ENCODE peak calls at places on chromosomes 7 and 10, in ten cellular contexts. One of them, this sample, is unnamed.

GRCh38 chr10:21042536-21042935 is 145.4 kb upstream of the NEBL start:
- DNase-seq in stimulated activated CD4-positive, alpha-beta T cell treated with anti-CD3 and anti-CD28 coated beads, Interleukin-2, amount 100 ng/mL, for 48 hours: no peak
- DNase-seq in left ventricle myocardium superior: no peak
- DNase-seq in A549: no peak
- DNase-seq in body of pancreas: no peak
- DNase-seq in endodermal cell: no peak
- DNase-seq in aorta: no peak
- DNase-seq in nephron progenitor cell: no peak
- DNase-seq in T-helper 9 cell: no peak
- DNase-seq in AG04450: no peak
- DNase-seq in this sample: no peak

GRCh38 chr10:114525368-114525949 is 121.2 kb upstream of the AFAP1L2 start:
- DNase-seq in A549: no peak
- DNase-seq in left ventricle myocardium superior: no peak
- DNase-seq in endodermal cell: no peak
- DNase-seq in nephron progenitor cell: no peak
- DNase-seq in T-helper 9 cell: no peak
- DNase-seq in body of pancreas: no peak
- DNase-seq in aorta: no peak
- DNase-seq in stimulated activated CD4-positive, alpha-beta T cell treated with anti-CD3 and anti-CD28 coated beads, Interleukin-2, amount 100 ng/mL, for 48 hours: no peak
- DNase-seq in AG04450: no peak
- DNase-seq in this sample: no peak

GRCh38 chr7:100486753-100487446 is 3.2 kb downstream of the NYAP1 start:
- DNase-seq in T-helper 9 cell: no peak
- DNase-seq in stimulated activated CD4-positive, alpha-beta T cell treated with anti-CD3 and anti-CD28 coated beads, Interleukin-2, amount 100 ng/mL, for 48 hours: no peak
- DNase-seq in body of pancreas: no peak
- DNase-seq in A549: peak
- DNase-seq in aorta: peak
- DNase-seq in endodermal cell: no peak
- DNase-seq in left ventricle myocardium superior: no peak
- DNase-seq in AG04450: no peak
- DNase-seq in nephron progenitor cell: no peak
- DNase-seq in this sample: no peak

GRCh38 chr7:128830231-128831177 is at the start of gene FLNC:
- DNase-seq in A549: no peak
- DNase-seq in left ventricle myocardium superior: peak
- DNase-seq in body of pancreas: peak
- DNase-seq in aorta: peak
- DNase-seq in endodermal cell: peak
- DNase-seq in T-helper 9 cell: peak
- DNase-seq in stimulated activated CD4-positive, alpha-beta T cell treated with anti-CD3 and anti-CD28 coated beads, Interleukin-2, amount 100 ng/mL, for 48 hours: peak
- DNase-seq in AG04450: no peak
- DNase-seq in nephron progenitor cell: peak
- DNase-seq in this sample: no peak

GRCh38 chr7:99531354-99531765 is 20.6 kb downstream of the FAM200A start:
- DNase-seq in T-helper 9 cell: no peak
- DNase-seq in aorta: peak
- DNase-seq in stimulated activated CD4-positive, alpha-beta T cell treated with anti-CD3 and anti-CD28 coated beads, Interleukin-2, amount 100 ng/mL, for 48 hours: no peak
- DNase-seq in endodermal cell: no peak
- DNase-seq in nephron progenitor cell: no peak
- DNase-seq in body of pancreas: no peak
- DNase-seq in A549: peak
- DNase-seq in AG04450: no peak
- DNase-seq in left ventricle myocardium superior: no peak
- DNase-seq in this sample: no peak

GRCh38 chr10:58667658-58668310 is 155.1 kb downstream of the BICC1 start:
- DNase-seq in left ventricle myocardium superior: no peak
- DNase-seq in nephron progenitor cell: no peak
- DNase-seq in AG04450: no peak
- DNase-seq in body of pancreas: no peak
- DNase-seq in endodermal cell: no peak
- DNase-seq in T-helper 9 cell: no peak
- DNase-seq in A549: no peak
- DNase-seq in stimulated activated CD4-positive, alpha-beta T cell treated with anti-CD3 and anti-CD28 coated beads, Interleukin-2, amount 100 ng/mL, for 48 hours: no peak
- DNase-seq in aorta: no peak
- DNase-seq in this sample: no peak

GRCh38 chr7:1537631-1538412 is 7.3 kb downstream of the MAFK start:
- DNase-seq in body of pancreas: peak
- DNase-seq in AG04450: peak
- DNase-seq in stimulated activated CD4-positive, alpha-beta T cell treated with anti-CD3 and anti-CD28 coated beads, Interleukin-2, amount 100 ng/mL, for 48 hours: no peak
- DNase-seq in endodermal cell: peak
- DNase-seq in nephron progenitor cell: peak
- DNase-seq in left ventricle myocardium superior: peak
- DNase-seq in T-helper 9 cell: no peak
- DNase-seq in A549: peak
- DNase-seq in aorta: peak
- DNase-seq in this sample: peak

GRCh38 chr10:121956111-121957061 is 18.6 kb downstream of the NSMCE4A start:
- DNase-seq in A549: no peak
- DNase-seq in body of pancreas: no peak
- DNase-seq in endodermal cell: no peak
- DNase-seq in aorta: no peak
- DNase-seq in stimulated activated CD4-positive, alpha-beta T cell treated with anti-CD3 and anti-CD28 coated beads, Interleukin-2, amount 100 ng/mL, for 48 hours: no peak
- DNase-seq in nephron progenitor cell: no peak
- DNase-seq in left ventricle myocardium superior: no peak
- DNase-seq in AG04450: no peak
- DNase-seq in T-helper 9 cell: no peak
- DNase-seq in this sample: peak

GRCh38 chr10:111126073-111126472 is 49.2 kb downstream of the ADRA2A start:
- DNase-seq in A549: no peak
- DNase-seq in body of pancreas: no peak
- DNase-seq in AG04450: no peak
- DNase-seq in nephron progenitor cell: no peak
- DNase-seq in stimulated activated CD4-positive, alpha-beta T cell treated with anti-CD3 and anti-CD28 coated beads, Interleukin-2, amount 100 ng/mL, for 48 hours: no peak
- DNase-seq in endodermal cell: no peak
- DNase-seq in aorta: no peak
- DNase-seq in left ventricle myocardium superior: no peak
- DNase-seq in T-helper 9 cell: no peak
- DNase-seq in this sample: no peak

GRCh38 chr7:27147211-27148030 is at the start of gene HOXA6:
- DNase-seq in T-helper 9 cell: no peak
- DNase-seq in stimulated activated CD4-positive, alpha-beta T cell treated with anti-CD3 and anti-CD28 coated beads, Interleukin-2, amount 100 ng/mL, for 48 hours: no peak
- DNase-seq in body of pancreas: peak
- DNase-seq in endodermal cell: peak
- DNase-seq in nephron progenitor cell: peak
- DNase-seq in A549: no peak
- DNase-seq in aorta: peak
- DNase-seq in left ventricle myocardium superior: no peak
- DNase-seq in AG04450: no peak
- DNase-seq in this sample: no peak

GRCh38 chr10:132520147-132520811 is 17.3 kb upstream of the INPP5A start:
- DNase-seq in endodermal cell: peak
- DNase-seq in A549: no peak
- DNase-seq in AG04450: no peak
- DNase-seq in T-helper 9 cell: no peak
- DNase-seq in aorta: peak
- DNase-seq in body of pancreas: peak
- DNase-seq in left ventricle myocardium superior: peak
- DNase-seq in stimulated activated CD4-positive, alpha-beta T cell treated with anti-CD3 and anti-CD28 coated beads, Interleukin-2, amount 100 ng/mL, for 48 hours: no peak
- DNase-seq in nephron progenitor cell: no peak
- DNase-seq in this sample: peak

GRCh38 chr7:131653418-131654248 is 97.2 kb upstream of the PODXL start:
- DNase-seq in stimulated activated CD4-positive, alpha-beta T cell treated with anti-CD3 and anti-CD28 coated beads, Interleukin-2, amount 100 ng/mL, for 48 hours: no peak
- DNase-seq in aorta: peak
- DNase-seq in T-helper 9 cell: no peak
- DNase-seq in endodermal cell: peak
- DNase-seq in nephron progenitor cell: no peak
- DNase-seq in A549: peak
- DNase-seq in AG04450: no peak
- DNase-seq in body of pancreas: no peak
- DNase-seq in left ventricle myocardium superior: no peak
- DNase-seq in this sample: no peak

GRCh38 chr10:110504111-110504735 is 6.5 kb downstream of the DUSP5 start:
- DNase-seq in aorta: no peak
- DNase-seq in nephron progenitor cell: no peak
- DNase-seq in T-helper 9 cell: peak
- DNase-seq in AG04450: peak
- DNase-seq in stimulated activated CD4-positive, alpha-beta T cell treated with anti-CD3 and anti-CD28 coated beads, Interleukin-2, amount 100 ng/mL, for 48 hours: peak
- DNase-seq in left ventricle myocardium superior: no peak
- DNase-seq in body of pancreas: no peak
- DNase-seq in endodermal cell: no peak
- DNase-seq in A549: peak
- DNase-seq in this sample: no peak

GRCh38 chr7:158108646-158109293 is 478.9 kb downstream of the PTPRN2 start:
- DNase-seq in aorta: no peak
- DNase-seq in nephron progenitor cell: no peak
- DNase-seq in endodermal cell: peak
- DNase-seq in stimulated activated CD4-positive, alpha-beta T cell treated with anti-CD3 and anti-CD28 coated beads, Interleukin-2, amount 100 ng/mL, for 48 hours: no peak
- DNase-seq in body of pancreas: no peak
- DNase-seq in left ventricle myocardium superior: no peak
- DNase-seq in T-helper 9 cell: no peak
- DNase-seq in A549: no peak
- DNase-seq in AG04450: no peak
- DNase-seq in this sample: no peak

GRCh38 chr7:31735991-31736982 is 49.3 kb downstream of the PPP1R17 start:
- DNase-seq in left ventricle myocardium superior: peak
- DNase-seq in endodermal cell: peak
- DNase-seq in AG04450: peak
- DNase-seq in T-helper 9 cell: no peak
- DNase-seq in aorta: no peak
- DNase-seq in A549: peak
- DNase-seq in nephron progenitor cell: peak
- DNase-seq in body of pancreas: peak
- DNase-seq in stimulated activated CD4-positive, alpha-beta T cell treated with anti-CD3 and anti-CD28 coated beads, Interleukin-2, amount 100 ng/mL, for 48 hours: peak
- DNase-seq in this sample: no peak

GRCh38 chr7:84073476-84073875 is 121.1 kb downstream of the SEMA3A start:
- DNase-seq in AG04450: no peak
- DNase-seq in endodermal cell: no peak
- DNase-seq in body of pancreas: no peak
- DNase-seq in left ventricle myocardium superior: no peak
- DNase-seq in T-helper 9 cell: no peak
- DNase-seq in aorta: no peak
- DNase-seq in nephron progenitor cell: no peak
- DNase-seq in stimulated activated CD4-positive, alpha-beta T cell treated with anti-CD3 and anti-CD28 coated beads, Interleukin-2, amount 100 ng/mL, for 48 hours: no peak
- DNase-seq in A549: peak
- DNase-seq in this sample: no peak

GRCh38 chr10:75774780-75775490 is 343.5 kb downstream of the LRMDA start:
- DNase-seq in stimulated activated CD4-positive, alpha-beta T cell treated with anti-CD3 and anti-CD28 coated beads, Interleukin-2, amount 100 ng/mL, for 48 hours: no peak
- DNase-seq in aorta: no peak
- DNase-seq in T-helper 9 cell: no peak
- DNase-seq in AG04450: no peak
- DNase-seq in endodermal cell: no peak
- DNase-seq in left ventricle myocardium superior: no peak
- DNase-seq in body of pancreas: no peak
- DNase-seq in A549: no peak
- DNase-seq in nephron progenitor cell: no peak
- DNase-seq in this sample: no peak

GRCh38 chr10:88687853-88688467 is 18.1 kb upstream of the LIPK start:
- DNase-seq in body of pancreas: no peak
- DNase-seq in A549: peak
- DNase-seq in nephron progenitor cell: no peak
- DNase-seq in T-helper 9 cell: no peak
- DNase-seq in aorta: no peak
- DNase-seq in AG04450: no peak
- DNase-seq in endodermal cell: no peak
- DNase-seq in stimulated activated CD4-positive, alpha-beta T cell treated with anti-CD3 and anti-CD28 coated beads, Interleukin-2, amount 100 ng/mL, for 48 hours: no peak
- DNase-seq in left ventricle myocardium superior: no peak
- DNase-seq in this sample: no peak

GRCh38 chr7:17815318-17815717 is 125.0 kb downstream of the SNX13 start:
- DNase-seq in nephron progenitor cell: no peak
- DNase-seq in left ventricle myocardium superior: no peak
- DNase-seq in endodermal cell: no peak
- DNase-seq in A549: no peak
- DNase-seq in AG04450: no peak
- DNase-seq in body of pancreas: no peak
- DNase-seq in stimulated activated CD4-positive, alpha-beta T cell treated with anti-CD3 and anti-CD28 coated beads, Interleukin-2, amount 100 ng/mL, for 48 hours: no peak
- DNase-seq in T-helper 9 cell: no peak
- DNase-seq in aorta: no peak
- DNase-seq in this sample: no peak